ENCODE peak calls at places on chromosomes 12 and 14, in eight cellular contexts. A, S, B, O, W, T, Q and K are unnamed samples.

GRCh38 chr12:89359615-89360014 is 7.3 kb upstream of the DUSP6 start:
- DNase-seq in A (no peak), W (no peak), B (no peak), Q (no peak), S (no peak), T (no peak), O (no peak), K (no peak)

GRCh38 chr12:56158029-56158925 is at the start of gene MYL6:
- DNase-seq in S (peak), O (peak), A (peak), W (peak), B (peak), Q (peak), T (peak), K (peak)

GRCh38 chr12:31224768-31225448 is 101.0 kb downstream of the SINHCAF start:
- DNase-seq in T (no peak), W (no peak), Q (peak), S (no peak), O (no peak), A (no peak), B (no peak), K (peak)

GRCh38 chr14:103013028-103013427 is 44.3 kb downstream of the CDC42BPB start:
- DNase-seq in B (no peak), S (no peak), T (no peak), A (no peak), Q (no peak), W (no peak), O (no peak), K (no peak)

GRCh38 chr14:24880689-24881088 is 169.3 kb downstream of the STXBP6 start:
- DNase-seq in O (no peak), A (no peak), T (peak), S (no peak), Q (no peak), W (no peak), B (no peak), K (no peak)

GRCh38 chr14:89126461-89126860 is 290.6 kb downstream of the FOXN3 start:
- DNase-seq in O (no peak), A (no peak), B (no peak), T (no peak), Q (no peak), S (no peak), W (no peak), K (no peak)

GRCh38 chr12:113587720-113588119 is 116.0 kb upstream of the LHX5 start:
- DNase-seq in T (no peak), W (no peak), B (no peak), O (no peak), Q (peak), A (no peak), S (no peak), K (peak)

GRCh38 chr14:58060077-58060476 is 91.9 kb downstream of the ARMH4 start:
- DNase-seq in W (no peak), Q (no peak), T (peak), S (no peak), O (no peak), A (no peak), B (no peak), K (no peak)

GRCh38 chr12:106416273-106416672 is 58.7 kb downstream of the POLR3B start:
- DNase-seq in S (no peak), O (no peak), W (no peak), Q (no peak), A (no peak), B (no peak), T (peak), K (peak)

GRCh38 chr14:65255583-65256443 is 153.5 kb upstream of the MAX start:
- DNase-seq in Q (peak), W (no peak), B (peak), A (no peak), O (no peak), T (no peak), S (no peak), K (peak)

GRCh38 chr12:104457746-104458644 is 1.2 kb downstream of the CHST11 start:
- DNase-seq in W (no peak), T (no peak), O (no peak), Q (peak), B (no peak), S (peak), A (peak), K (peak)

GRCh38 chr12:44077293-44077692 is 241.4 kb downstream of the TMEM117 start:
- DNase-seq in Q (no peak), O (no peak), W (no peak), B (no peak), T (no peak), A (no peak), S (no peak), K (no peak)

GRCh38 chr14:20802341-20803084 is at the start of gene RNASE1:
- DNase-seq in B (no peak), Q (no peak), T (no peak), W (peak), O (peak), A (no peak), S (no peak), K (no peak)

GRCh38 chr14:103188691-103189480 is 65.6 kb downstream of the TNFAIP2 start:
- DNase-seq in T (peak), A (peak), B (no peak), S (no peak), O (no peak), Q (peak), W (no peak), K (peak)

GRCh38 chr12:129371268-129371667 is 518.0 kb downstream of the GLT1D1 start:
- DNase-seq in W (no peak), S (no peak), T (no peak), A (no peak), O (no peak), B (no peak), Q (no peak), K (no peak)

GRCh38 chr12:59185291-59185690 is 265.0 kb upstream of the LRIG3 start:
- DNase-seq in Q (no peak), O (no peak), A (no peak), W (no peak), T (no peak), S (no peak), B (no peak), K (no peak)

GRCh38 chr12:11621797-11622423 is 27.6 kb upstream of the ETV6 start:
- DNase-seq in Q (no peak), S (no peak), B (no peak), T (peak), A (no peak), W (peak), O (no peak), K (peak)

GRCh38 chr12:76929499-76929898 is 50.7 kb upstream of the CSRP2 start:
- DNase-seq in A (no peak), B (no peak), T (no peak), O (no peak), W (no peak), Q (no peak), S (no peak), K (no peak)

GRCh38 chr12:57545809-57546437 is 1.1 kb downstream of the DCTN2 start:
- DNase-seq in W (no peak), O (no peak), B (no peak), T (no peak), Q (no peak), A (no peak), S (no peak), K (peak)

GRCh38 chr12:18101043-18101442 is 11.1 kb upstream of the RERGL start:
- DNase-seq in Q (no peak), O (no peak), S (no peak), B (no peak), T (no peak), W (no peak), A (no peak), K (no peak)

GRCh38 chr12:6333566-6333965 is 8.3 kb downstream of the TNFRSF1A start:
- DNase-seq in T (peak), S (no peak), A (no peak), W (no peak), Q (no peak), B (peak), O (no peak), K (peak)

GRCh38 chr12:15726757-15727112 is 62.5 kb downstream of the EPS8 start:
- DNase-seq in Q (no peak), O (no peak), A (no peak), S (no peak), B (no peak), W (no peak), T (no peak), K (no peak)

GRCh38 chr14:71855399-71856036 is 76.7 kb upstream of the RGS6 start:
- DNase-seq in A (peak), O (no peak), T (peak), S (peak), Q (peak), B (no peak), W (peak), K (peak)

GRCh38 chr12:7915911-7916403 is 20.0 kb downstream of the SLC2A3 start:
- DNase-seq in A (no peak), S (no peak), B (no peak), W (no peak), O (no peak), T (no peak), Q (no peak), K (peak)

GRCh38 chr12:68771223-68771925 is 25.4 kb downstream of the SLC35E3 start:
- DNase-seq in T (no peak), O (no peak), A (no peak), S (no peak), W (no peak), Q (no peak), B (no peak), K (no peak)

GRCh38 chr14:60349663-60350365 is 100.8 kb downstream of the PPM1A start:
- DNase-seq in T (peak), Q (no peak), A (no peak), S (peak), B (no peak), W (no peak), O (no peak), K (no peak)

GRCh38 chr14:92516966-92517350 is 3.4 kb downstream of the RIN3 start:
- DNase-seq in W (no peak), O (no peak), T (no peak), S (no peak), B (no peak), A (no peak), Q (no peak), K (no peak)

GRCh38 chr14:50677527-50678063 is 9.5 kb upstream of the SAV1 start:
- DNase-seq in O (no peak), Q (no peak), S (no peak), B (no peak), W (no peak), T (peak), A (no peak), K (no peak)

GRCh38 chr12:32981139-32981538 is 84.6 kb upstream of the PKP2 start:
- DNase-seq in A (no peak), Q (no peak), O (no peak), W (no peak), B (no peak), S (no peak), T (no peak), K (no peak)

GRCh38 chr14:28780843-28781503 is 14.4 kb downstream of the FOXG1 start:
- DNase-seq in B (no peak), Q (no peak), A (no peak), W (no peak), S (no peak), T (no peak), O (no peak), K (peak)